ENCODE peak calls at places on chromosomes 2 and 18, in seven cellular contexts. One of them, this sample, is unnamed.

GRCh38 chr2:240131941-240132650 is 4.0 kb downstream of the COPS9 start:
- DNase-seq in hypothalamus: no peak
- DNase-seq in pons: no peak
- DNase-seq in ecto neural progenitor cell: no peak
- DNase-seq in coronary artery: no peak
- DNase-seq in GM18507: no peak
- DNase-seq in GM03348: no peak
- DNase-seq in this sample: no peak

GRCh38 chr18:72555101-72555500 is 11.0 kb upstream of the CBLN2 start:
- DNase-seq in hypothalamus: no peak
- DNase-seq in pons: no peak
- DNase-seq in ecto neural progenitor cell: no peak
- DNase-seq in coronary artery: no peak
- DNase-seq in GM18507: no peak
- DNase-seq in GM03348: no peak
- DNase-seq in this sample: no peak

GRCh38 chr2:19989342-19989680 is 594 bp downstream of the WDR35 start:
- DNase-seq in hypothalamus: no peak
- DNase-seq in pons: no peak
- DNase-seq in ecto neural progenitor cell: no peak
- DNase-seq in coronary artery: no peak
- DNase-seq in GM18507: no peak
- DNase-seq in GM03348: no peak
- DNase-seq in this sample: no peak

GRCh38 chr2:85353876-85354285 is 447 bp downstream of the RETSAT start:
- DNase-seq in hypothalamus: no peak
- DNase-seq in pons: peak
- DNase-seq in ecto neural progenitor cell: no peak
- DNase-seq in coronary artery: peak
- DNase-seq in GM18507: no peak
- DNase-seq in GM03348: peak
- DNase-seq in this sample: no peak

GRCh38 chr18:46917108-46917807 is at the start of the genes KATNAL2 and PIAS2:
- DNase-seq in hypothalamus: peak
- DNase-seq in pons: peak
- DNase-seq in ecto neural progenitor cell: peak
- DNase-seq in coronary artery: peak
- DNase-seq in GM18507: peak
- DNase-seq in GM03348: peak
- DNase-seq in this sample: no peak

GRCh38 chr2:7567646-7568045 is 650.4 kb downstream of the RNF144A start:
- DNase-seq in hypothalamus: no peak
- DNase-seq in pons: no peak
- DNase-seq in ecto neural progenitor cell: no peak
- DNase-seq in coronary artery: no peak
- DNase-seq in GM18507: no peak
- DNase-seq in GM03348: no peak
- DNase-seq in this sample: no peak

GRCh38 chr18:54100920-54101319 is 123.5 kb downstream of the MBD2 start:
- DNase-seq in hypothalamus: no peak
- DNase-seq in pons: peak
- DNase-seq in ecto neural progenitor cell: no peak
- DNase-seq in coronary artery: no peak
- DNase-seq in GM18507: no peak
- DNase-seq in GM03348: peak
- DNase-seq in this sample: no peak

GRCh38 chr2:20650412-20650879 is 452 bp downstream of the HS1BP3 start:
- DNase-seq in hypothalamus: no peak
- DNase-seq in pons: peak
- DNase-seq in ecto neural progenitor cell: no peak
- DNase-seq in coronary artery: no peak
- DNase-seq in GM18507: no peak
- DNase-seq in GM03348: peak
- DNase-seq in this sample: no peak

GRCh38 chr2:97691166-97691565 is 21.7 kb downstream of the C2orf92 start:
- DNase-seq in hypothalamus: no peak
- DNase-seq in pons: no peak
- DNase-seq in ecto neural progenitor cell: no peak
- DNase-seq in coronary artery: no peak
- DNase-seq in GM18507: no peak
- DNase-seq in GM03348: no peak
- DNase-seq in this sample: no peak

GRCh38 chr2:9806656-9807055 is 36.6 kb upstream of the TAF1B start:
- DNase-seq in hypothalamus: no peak
- DNase-seq in pons: no peak
- DNase-seq in ecto neural progenitor cell: no peak
- DNase-seq in coronary artery: no peak
- DNase-seq in GM18507: no peak
- DNase-seq in GM03348: no peak
- DNase-seq in this sample: no peak

GRCh38 chr2:121219866-121220265 is 65.1 kb downstream of the TFCP2L1 start:
- DNase-seq in hypothalamus: no peak
- DNase-seq in pons: no peak
- DNase-seq in ecto neural progenitor cell: no peak
- DNase-seq in coronary artery: no peak
- DNase-seq in GM18507: no peak
- DNase-seq in GM03348: no peak
- DNase-seq in this sample: no peak

GRCh38 chr2:72175636-72176035 is 28.0 kb upstream of the CYP26B1 start:
- DNase-seq in hypothalamus: no peak
- DNase-seq in pons: no peak
- DNase-seq in ecto neural progenitor cell: no peak
- DNase-seq in coronary artery: no peak
- DNase-seq in GM18507: no peak
- DNase-seq in GM03348: no peak
- DNase-seq in this sample: no peak

GRCh38 chr2:86791574-86791973 is 861 bp upstream of the CD8A start:
- DNase-seq in hypothalamus: no peak
- DNase-seq in pons: no peak
- DNase-seq in ecto neural progenitor cell: no peak
- DNase-seq in coronary artery: no peak
- DNase-seq in GM18507: no peak
- DNase-seq in GM03348: no peak
- DNase-seq in this sample: no peak

GRCh38 chr2:67037655-67038054 is 359.5 kb upstream of the ETAA1 start:
- DNase-seq in hypothalamus: no peak
- DNase-seq in pons: no peak
- DNase-seq in ecto neural progenitor cell: no peak
- DNase-seq in coronary artery: no peak
- DNase-seq in GM18507: no peak
- DNase-seq in GM03348: no peak
- DNase-seq in this sample: no peak

GRCh38 chr2:186940463-186940862 is 91.5 kb upstream of the ZSWIM2 start:
- DNase-seq in hypothalamus: no peak
- DNase-seq in pons: no peak
- DNase-seq in ecto neural progenitor cell: no peak
- DNase-seq in coronary artery: no peak
- DNase-seq in GM18507: no peak
- DNase-seq in GM03348: no peak
- DNase-seq in this sample: no peak

GRCh38 chr2:66897181-66897580 is 462.3 kb downstream of the MEIS1 start:
- DNase-seq in hypothalamus: no peak
- DNase-seq in pons: no peak
- DNase-seq in ecto neural progenitor cell: no peak
- DNase-seq in coronary artery: no peak
- DNase-seq in GM18507: no peak
- DNase-seq in GM03348: no peak
- DNase-seq in this sample: no peak

GRCh38 chr2:182763311-182763912 is 47.4 kb downstream of the DNAJC10 start:
- DNase-seq in hypothalamus: no peak
- DNase-seq in pons: peak
- DNase-seq in ecto neural progenitor cell: no peak
- DNase-seq in coronary artery: no peak
- DNase-seq in GM18507: no peak
- DNase-seq in GM03348: peak
- DNase-seq in this sample: no peak

GRCh38 chr2:29878898-29879297 is 42.5 kb downstream of the ALK start:
- DNase-seq in hypothalamus: no peak
- DNase-seq in pons: peak
- DNase-seq in ecto neural progenitor cell: no peak
- DNase-seq in coronary artery: no peak
- DNase-seq in GM18507: no peak
- DNase-seq in GM03348: no peak
- DNase-seq in this sample: no peak

GRCh38 chr2:36450466-36451196 is 95.1 kb downstream of the CRIM1 start:
- DNase-seq in hypothalamus: no peak
- DNase-seq in pons: no peak
- DNase-seq in ecto neural progenitor cell: no peak
- DNase-seq in coronary artery: no peak
- DNase-seq in GM18507: no peak
- DNase-seq in GM03348: peak
- DNase-seq in this sample: no peak

GRCh38 chr2:172921538-172922236 is 154.0 kb upstream of the MAP3K20 start:
- DNase-seq in hypothalamus: no peak
- DNase-seq in pons: no peak
- DNase-seq in ecto neural progenitor cell: no peak
- DNase-seq in coronary artery: no peak
- DNase-seq in GM18507: no peak
- DNase-seq in GM03348: no peak
- DNase-seq in this sample: no peak

GRCh38 chr2:120791961-120792295 is 56.3 kb downstream of the GLI2 start:
- DNase-seq in hypothalamus: no peak
- DNase-seq in pons: no peak
- DNase-seq in ecto neural progenitor cell: no peak
- DNase-seq in coronary artery: no peak
- DNase-seq in GM18507: no peak
- DNase-seq in GM03348: no peak
- DNase-seq in this sample: no peak

GRCh38 chr18:7165846-7166393 is 48.3 kb upstream of the LAMA1 start:
- DNase-seq in hypothalamus: no peak
- DNase-seq in pons: no peak
- DNase-seq in ecto neural progenitor cell: no peak
- DNase-seq in coronary artery: no peak
- DNase-seq in GM18507: no peak
- DNase-seq in GM03348: no peak
- DNase-seq in this sample: no peak

GRCh38 chr2:150787353-150788098 is 300.1 kb upstream of the RND3 start:
- DNase-seq in hypothalamus: no peak
- DNase-seq in pons: no peak
- DNase-seq in ecto neural progenitor cell: no peak
- DNase-seq in coronary artery: no peak
- DNase-seq in GM18507: no peak
- DNase-seq in GM03348: no peak
- DNase-seq in this sample: no peak

GRCh38 chr2:47006374-47007220 is 91.0 kb upstream of the MCFD2 start:
- DNase-seq in hypothalamus: no peak
- DNase-seq in pons: no peak
- DNase-seq in ecto neural progenitor cell: no peak
- DNase-seq in coronary artery: no peak
- DNase-seq in GM18507: no peak
- DNase-seq in GM03348: no peak
- DNase-seq in this sample: no peak

GRCh38 chr18:26103579-26103978 is 13.2 kb upstream of the SS18 start:
- DNase-seq in hypothalamus: no peak
- DNase-seq in pons: no peak
- DNase-seq in ecto neural progenitor cell: no peak
- DNase-seq in coronary artery: no peak
- DNase-seq in GM18507: no peak
- DNase-seq in GM03348: no peak
- DNase-seq in this sample: no peak

GRCh38 chr2:99066075-99066557 is 75.4 kb upstream of the C2orf15 start:
- DNase-seq in hypothalamus: no peak
- DNase-seq in pons: peak
- DNase-seq in ecto neural progenitor cell: no peak
- DNase-seq in coronary artery: no peak
- DNase-seq in GM18507: peak
- DNase-seq in GM03348: peak
- DNase-seq in this sample: no peak

GRCh38 chr2:33104726-33105125 is 158.0 kb downstream of the LTBP1 start:
- DNase-seq in hypothalamus: no peak
- DNase-seq in pons: no peak
- DNase-seq in ecto neural progenitor cell: no peak
- DNase-seq in coronary artery: no peak
- DNase-seq in GM18507: no peak
- DNase-seq in GM03348: no peak
- DNase-seq in this sample: no peak

GRCh38 chr2:158539176-158539895 is 82.6 kb downstream of the PKP4 start:
- DNase-seq in hypothalamus: no peak
- DNase-seq in pons: peak
- DNase-seq in ecto neural progenitor cell: no peak
- DNase-seq in coronary artery: no peak
- DNase-seq in GM18507: no peak
- DNase-seq in GM03348: peak
- DNase-seq in this sample: no peak

GRCh38 chr18:52435301-52435700 is 95.3 kb downstream of the DCC start:
- DNase-seq in hypothalamus: no peak
- DNase-seq in pons: no peak
- DNase-seq in ecto neural progenitor cell: peak
- DNase-seq in coronary artery: no peak
- DNase-seq in GM18507: no peak
- DNase-seq in GM03348: no peak
- DNase-seq in this sample: no peak

GRCh38 chr2:231490801-231491200 is 26.5 kb upstream of the NCL start:
- DNase-seq in hypothalamus: no peak
- DNase-seq in pons: no peak
- DNase-seq in ecto neural progenitor cell: no peak
- DNase-seq in coronary artery: no peak
- DNase-seq in GM18507: no peak
- DNase-seq in GM03348: no peak
- DNase-seq in this sample: no peak

GRCh38 chr18:21855432-21855831 is 114.8 kb downstream of the MIB1 start:
- DNase-seq in hypothalamus: no peak
- DNase-seq in pons: no peak
- DNase-seq in ecto neural progenitor cell: no peak
- DNase-seq in coronary artery: no peak
- DNase-seq in GM18507: no peak
- DNase-seq in GM03348: no peak
- DNase-seq in this sample: no peak

GRCh38 chr18:36127866-36128845 is 984 bp downstream of the SLC39A6 start:
- DNase-seq in hypothalamus: no peak
- DNase-seq in pons: peak
- DNase-seq in ecto neural progenitor cell: no peak
- DNase-seq in coronary artery: no peak
- DNase-seq in GM18507: no peak
- DNase-seq in GM03348: peak
- DNase-seq in this sample: no peak

GRCh38 chr2:224778474-224778877 is 62.3 kb upstream of the CCDC195 start:
- DNase-seq in hypothalamus: peak
- DNase-seq in pons: peak
- DNase-seq in ecto neural progenitor cell: no peak
- DNase-seq in coronary artery: no peak
- DNase-seq in GM18507: peak
- DNase-seq in GM03348: peak
- DNase-seq in this sample: no peak

GRCh38 chr2:47189635-47190034 is 34.5 kb upstream of the STPG4 start:
- DNase-seq in hypothalamus: no peak
- DNase-seq in pons: no peak
- DNase-seq in ecto neural progenitor cell: no peak
- DNase-seq in coronary artery: no peak
- DNase-seq in GM18507: no peak
- DNase-seq in GM03348: peak
- DNase-seq in this sample: no peak

GRCh38 chr2:180336550-180336949 is 329.5 kb upstream of the CWC22 start:
- DNase-seq in hypothalamus: no peak
- DNase-seq in pons: no peak
- DNase-seq in ecto neural progenitor cell: no peak
- DNase-seq in coronary artery: no peak
- DNase-seq in GM18507: no peak
- DNase-seq in GM03348: no peak
- DNase-seq in this sample: no peak

GRCh38 chr18:6741290-6741689 is 11.8 kb downstream of the ARHGAP28 start:
- DNase-seq in hypothalamus: no peak
- DNase-seq in pons: no peak
- DNase-seq in ecto neural progenitor cell: no peak
- DNase-seq in coronary artery: no peak
- DNase-seq in GM18507: no peak
- DNase-seq in GM03348: peak
- DNase-seq in this sample: no peak

GRCh38 chr2:138180691-138181386 is 216.6 kb downstream of the HNMT start:
- DNase-seq in hypothalamus: no peak
- DNase-seq in pons: no peak
- DNase-seq in ecto neural progenitor cell: no peak
- DNase-seq in coronary artery: no peak
- DNase-seq in GM18507: no peak
- DNase-seq in GM03348: no peak
- DNase-seq in this sample: no peak

GRCh38 chr2:43132523-43133301 is 93.7 kb downstream of the ZFP36L2 start:
- DNase-seq in hypothalamus: no peak
- DNase-seq in pons: no peak
- DNase-seq in ecto neural progenitor cell: no peak
- DNase-seq in coronary artery: no peak
- DNase-seq in GM18507: no peak
- DNase-seq in GM03348: no peak
- DNase-seq in this sample: no peak

This sample was measured in vagina.